ENCODE peak calls at places on chromosomes 5 and 9, in eight cellular contexts. G, E, R, F, W, D, H and V are unnamed samples.
A peak's percentile ranks its signal among the peaks of the same experiment; 100 is the strongest.

GRCh38 chr5:113678924-113679575 is 165.6 kb downstream of the YTHDC2 start:
- DNase-seq in G (peak; percentile 60), E (no peak), R (no peak), F (peak; percentile 64), W (peak; percentile 15), D (peak; percentile 70), H (peak; percentile 6), V (peak; percentile 71)

GRCh38 chr9:105877719-105878118 is 183.4 kb downstream of the TMEM38B start:
- DNase-seq in G (no peak), E (no peak), R (no peak), F (no peak), W (no peak), D (no peak), H (no peak), V (peak; percentile 46)

GRCh38 chr9:4740373-4740622 is 704 bp downstream of the AK3 start:
- DNase-seq in G (no peak), E (no peak), R (no peak), F (peak; percentile 56), W (no peak), D (peak; percentile 26), H (no peak), V (no peak)

GRCh38 chr9:78238061-78239038 is 2.5 kb downstream of the CEP78 start:
- DNase-seq in G (no peak), E (no peak), R (no peak), F (no peak), W (no peak), D (no peak), H (no peak), V (no peak)

GRCh38 chr5:44536650-44537260 is 147.5 kb upstream of the FGF10 start:
- DNase-seq in G (peak; percentile 16), E (no peak), R (peak; percentile 1), F (peak; percentile 34), W (no peak), D (peak; percentile 24), H (no peak), V (peak; percentile 60)

GRCh38 chr5:98308231-98308630 is 465.2 kb upstream of the RGMB start:
- DNase-seq in G (no peak), E (no peak), R (no peak), F (no peak), W (no peak), D (no peak), H (no peak), V (no peak)

GRCh38 chr5:172886974-172887491 is 53.0 kb downstream of the ERGIC1 start:
- DNase-seq in G (peak; percentile 46), E (no peak), R (peak; percentile 94), F (no peak), W (no peak), D (peak; percentile 99), H (no peak), V (no peak)

GRCh38 chr9:17900604-17901003 is 321.7 kb downstream of the SH3GL2 start:
- DNase-seq in G (peak; percentile 1), E (no peak), R (no peak), F (no peak), W (no peak), D (no peak), H (no peak), V (peak; percentile 1)

GRCh38 chr9:135240871-135241311 is 153.4 kb downstream of the OLFM1 start:
- DNase-seq in G (no peak), E (no peak), R (no peak), F (no peak), W (no peak), D (no peak), H (no peak), V (no peak)

GRCh38 chr9:75085640-75086039 is 2.3 kb downstream of the NMRK1 start:
- DNase-seq in G (no peak), E (no peak), R (no peak), F (peak; percentile 38), W (no peak), D (no peak), H (no peak), V (no peak)

GRCh38 chr9:113957778-113958430 is 81.8 kb downstream of the ZNF618 start:
- DNase-seq in G (no peak), E (no peak), R (peak; percentile 74), F (no peak), W (no peak), D (peak; percentile 81), H (no peak), V (no peak)

GRCh38 chr5:39209924-39210323 is 9.4 kb downstream of the FYB1 start:
- DNase-seq in G (no peak), E (peak; percentile 72), R (no peak), F (peak; percentile 88), W (peak; percentile 94), D (no peak), H (peak; percentile 64), V (no peak)

GRCh38 chr9:37747271-37747753 is 6.3 kb upstream of the TRMT10B start:
- DNase-seq in G (peak; percentile 53), E (peak; percentile 39), R (no peak), F (peak; percentile 68), W (peak; percentile 53), D (peak; percentile 87), H (peak; percentile 44), V (peak; percentile 80)

GRCh38 chr9:4442806-4443205 is 47.5 kb upstream of the SLC1A1 start:
- DNase-seq in G (no peak), E (no peak), R (no peak), F (no peak), W (no peak), D (no peak), H (no peak), V (no peak)

GRCh38 chr5:127899214-127899610 is 184.4 kb upstream of the SLC12A2 start:
- DNase-seq in G (no peak), E (no peak), R (no peak), F (no peak), W (no peak), D (no peak), H (no peak), V (no peak)

GRCh38 chr5:168826292-168826725 is 247.1 kb upstream of the PANK3 start:
- DNase-seq in G (no peak), E (no peak), R (no peak), F (no peak), W (no peak), D (no peak), H (no peak), V (no peak)

GRCh38 chr5:180139731-180140626 is 68.4 kb upstream of the RNF130 start:
- DNase-seq in G (no peak), E (no peak), R (no peak), F (no peak), W (no peak), D (no peak), H (no peak), V (no peak)

GRCh38 chr9:128715436-128715750 is 8.5 kb downstream of the ZDHHC12 start:
- DNase-seq in G (no peak), E (no peak), R (no peak), F (no peak), W (no peak), D (no peak), H (no peak), V (no peak)

GRCh38 chr5:5291357-5291756 is 131.1 kb upstream of the ICE1 start:
- DNase-seq in G (no peak), E (no peak), R (no peak), F (no peak), W (no peak), D (peak; percentile 56), H (no peak), V (peak; percentile 8)

GRCh38 chr5:55140908-55141665 is 18.9 kb upstream of the GPX8 start:
- DNase-seq in G (no peak), E (no peak), R (no peak), F (no peak), W (no peak), D (no peak), H (no peak), V (no peak)

GRCh38 chr5:10812218-10812617 is 51.2 kb upstream of the DAP start:
- DNase-seq in G (no peak), E (no peak), R (no peak), F (no peak), W (no peak), D (no peak), H (no peak), V (no peak)

GRCh38 chr9:121985792-121986494 is 107.2 kb downstream of the TTLL11 start:
- DNase-seq in G (no peak), E (no peak), R (no peak), F (no peak), W (no peak), D (no peak), H (no peak), V (no peak)

GRCh38 chr5:71537681-71538080 is 49.5 kb upstream of the MCCC2 start:
- DNase-seq in G (no peak), E (no peak), R (no peak), F (peak; percentile 58), W (no peak), D (peak; percentile 81), H (no peak), V (no peak)

GRCh38 chr9:21070171-21070571 is 7.6 kb downstream of the IFNB1 start:
- DNase-seq in G (peak; percentile 21), E (no peak), R (peak; percentile 85), F (peak; percentile 72), W (no peak), D (peak; percentile 97), H (no peak), V (peak; percentile 18)

GRCh38 chr9:133874061-133874638 is 118.0 kb downstream of the VAV2 start:
- DNase-seq in G (peak; percentile 23), E (no peak), R (no peak), F (no peak), W (no peak), D (peak; percentile 71), H (no peak), V (peak; percentile 90)

GRCh38 chr5:125446986-125447385 is 700.5 kb upstream of the ZNF608 start:
- DNase-seq in G (no peak), E (no peak), R (no peak), F (no peak), W (no peak), D (peak; percentile 96), H (no peak), V (no peak)

GRCh38 chr9:34511160-34511513 is 11.7 kb downstream of the ENHO start:
- DNase-seq in G (no peak), E (no peak), R (no peak), F (no peak), W (no peak), D (no peak), H (no peak), V (no peak)

GRCh38 chr5:10498350-10498749 is 56.7 kb downstream of the ROPN1L start:
- DNase-seq in G (no peak), E (no peak), R (no peak), F (no peak), W (no peak), D (no peak), H (no peak), V (no peak)

GRCh38 chr9:15149450-15149849 is 157.6 kb downstream of the TTC39B start:
- DNase-seq in G (no peak), E (no peak), R (no peak), F (no peak), W (no peak), D (peak; percentile 41), H (no peak), V (no peak)

GRCh38 chr5:130652178-130652577 is 512.9 kb downstream of the HINT1 start:
- DNase-seq in G (peak; percentile 61), E (no peak), R (peak; percentile 11), F (no peak), W (no peak), D (peak; percentile 71), H (no peak), V (no peak)